ENCODE peak calls at places on chromosomes 11 and 22, in seven cellular contexts. P is suprapubic skin, J is transverse colon, X is sigmoid colon, R is HCT116, G is tibial artery, W is pancreas. C is an unnamed sample.
A peak's percentile ranks its signal among the peaks of the same experiment; 100 is the strongest.

GRCh38 chr11:29272019-29272654 is 744.7 kb downstream of the KCNA4 start:
- DNase-seq in W (no peak), R (peak; percentile 38), P (no peak), X (no peak), J (no peak), G (no peak), C (no peak)

GRCh38 chr11:72712168-72712721 is 38.0 kb upstream of the PDE2A start:
- DNase-seq in R (no peak), G (peak; percentile 75), W (no peak), J (peak; percentile 50), P (peak; percentile 86), X (peak; percentile 79), C (peak; percentile 62)

GRCh38 chr11:130827697-130828377 is 88.4 kb downstream of the SNX19 start:
- DNase-seq in R (peak; percentile 50), J (peak; percentile 62), P (no peak), X (peak; percentile 80), W (peak; percentile 35), G (peak; percentile 66), C (peak; percentile 64)

GRCh38 chr11:5228124-5228523 is 1.3 kb upstream of the HBB start:
- DNase-seq in X (no peak), R (no peak), J (no peak), P (no peak), W (no peak), G (no peak), C (no peak)

GRCh38 chr11:64809781-64810241 is 540 bp downstream of the MEN1 start:
- DNase-seq in J (peak; percentile 75), P (no peak), G (no peak), W (peak; percentile 69), X (no peak), R (peak; percentile 12), C (no peak)

GRCh38 chr11:124841186-124841585 is 24.0 kb upstream of the ROBO3 start:
- DNase-seq in R (no peak), J (no peak), P (no peak), G (no peak), W (no peak), X (no peak), C (no peak)

GRCh38 chr11:47225552-47226137 is 10.9 kb downstream of the DDB2 start:
- DNase-seq in W (no peak), P (no peak), R (no peak), J (no peak), X (no peak), G (no peak), C (no peak)

GRCh38 chr11:88480217-88480616 is 142.7 kb upstream of the CTSC start:
- DNase-seq in G (no peak), R (no peak), P (no peak), W (no peak), X (no peak), J (no peak), C (no peak)

GRCh38 chr11:46285173-46285572 is 7.7 kb downstream of the CREB3L1 start:
- DNase-seq in G (no peak), X (no peak), W (no peak), P (no peak), R (no peak), J (no peak), C (no peak)

GRCh38 chr11:82682003-82682751 is 51.5 kb downstream of the FAM181B start:
- DNase-seq in J (peak; percentile 16), P (no peak), G (no peak), X (no peak), W (no peak), R (peak; percentile 65), C (peak; percentile 35)

GRCh38 chr11:26834601-26835000 is 112.7 kb upstream of the SLC5A12 start:
- DNase-seq in J (no peak), P (no peak), R (no peak), G (no peak), X (no peak), W (no peak), C (no peak)

GRCh38 chr11:86386791-86387190 is 12.1 kb downstream of the CCDC81 start:
- DNase-seq in R (no peak), X (no peak), P (no peak), J (no peak), G (no peak), W (no peak), C (no peak)

GRCh38 chr11:130999992-131000770 is 83.9 kb upstream of the SNX19 start:
- DNase-seq in R (peak; percentile 19), W (no peak), X (no peak), G (no peak), P (no peak), J (no peak), C (no peak)

GRCh38 chr11:70501026-70501901 is 102.9 kb downstream of the CTTN start:
- DNase-seq in P (no peak), R (no peak), G (no peak), J (no peak), W (no peak), X (peak; percentile 67), C (peak; percentile 48)

GRCh38 chr11:32456864-32457263 is 21.5 kb upstream of the WT1 start:
- DNase-seq in R (no peak), X (no peak), J (no peak), W (no peak), G (no peak), P (no peak), C (no peak)

GRCh38 chr11:17476317-17477083 is at the start of gene ABCC8:
- DNase-seq in G (no peak), J (no peak), P (no peak), X (no peak), R (no peak), W (no peak), C (no peak)

GRCh38 chr11:96309001-96309642 is 33.9 kb downstream of the MAML2 start:
- DNase-seq in W (no peak), J (no peak), R (no peak), G (no peak), X (no peak), P (no peak), C (no peak)
- H3K27ac ChIP-seq in W (no peak overlapping the region), J (peak overlapping the region; percentile 14), R (no peak overlapping the region), G (peak overlapping the region; percentile 71), X (no peak overlapping the region), P (peak overlapping the region; percentile 22), C (no peak overlapping the region)

DNA sequence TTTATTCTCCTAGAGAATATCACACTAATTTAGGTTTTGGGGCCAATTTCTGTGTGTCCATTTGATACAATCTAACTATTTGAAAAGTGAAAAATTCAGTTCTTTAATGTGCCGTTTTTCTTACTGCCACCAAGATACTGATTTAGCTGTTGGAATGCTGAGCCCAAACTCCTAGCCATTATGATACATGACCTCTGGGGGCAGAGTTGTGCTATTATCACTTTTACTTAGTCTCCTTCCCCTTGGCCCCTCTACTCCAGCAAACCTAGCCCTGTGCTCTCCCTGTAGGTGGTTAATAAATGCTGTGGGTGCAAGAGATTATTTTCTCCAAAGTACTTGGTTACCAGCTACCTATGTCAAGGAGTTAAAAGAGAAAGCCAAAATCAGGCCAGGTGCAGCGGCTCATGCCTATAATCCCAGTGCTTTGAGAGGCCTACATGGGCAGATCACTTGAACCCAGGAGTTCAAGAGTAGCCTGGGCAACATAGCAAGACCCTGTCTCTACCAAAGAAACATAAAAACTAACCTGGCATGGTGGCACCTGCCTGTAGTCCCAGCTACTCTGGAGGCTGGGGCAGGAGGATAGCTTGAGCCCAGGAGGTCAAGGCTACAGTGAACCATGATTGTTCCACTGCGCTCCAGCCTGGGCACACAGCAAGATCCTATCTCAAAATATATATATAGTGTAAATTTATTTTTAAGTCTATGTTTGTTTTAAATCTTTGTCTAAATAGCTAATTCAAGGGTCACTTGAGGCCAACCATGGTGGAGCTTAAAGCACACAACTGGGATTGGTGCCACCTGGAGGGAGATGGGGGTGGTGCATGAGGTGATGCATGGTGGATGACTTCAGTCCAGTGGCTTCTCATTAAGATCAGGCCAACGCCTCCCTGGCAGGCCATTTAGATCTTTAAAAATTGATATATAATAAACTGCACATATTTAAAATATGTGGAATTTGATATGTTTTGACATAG is 193.2 kb upstream of the PLET1 start:
- DNase-seq in R (peak; percentile 34), J (peak; percentile 26), X (no peak), P (no peak), W (no peak), G (no peak), C (peak; percentile 18)
- TF ChIP-seq CTCF in R (peak; percentile 80), J (no peak), X (peak; percentile 18), P (no peak), W (no peak), G (peak; percentile 45), C (peak; percentile 42)

DNA sequence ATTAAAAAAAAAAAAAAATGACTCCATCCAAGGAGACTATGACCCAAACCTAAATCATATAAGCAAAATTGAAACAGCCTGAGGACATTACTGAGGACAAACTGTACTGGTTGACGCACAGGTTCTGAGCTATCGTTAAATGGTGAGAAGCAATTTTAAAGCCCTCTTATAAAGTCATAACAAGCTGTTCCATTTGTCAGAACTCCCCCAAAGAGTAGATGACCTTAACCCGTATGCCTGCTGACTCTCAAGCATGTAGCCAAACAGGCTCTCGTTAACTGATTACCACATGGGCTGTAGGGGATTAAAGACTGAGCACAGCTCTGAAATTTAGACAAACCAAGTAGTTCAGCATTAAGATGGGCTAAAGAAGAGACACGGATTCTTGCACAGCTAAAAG is 2.2 kb downstream of the CRYAB start:
- DNase-seq in X (no peak), W (no peak), P (no peak), J (no peak), G (no peak), R (no peak), C (no peak)
- H3K27ac ChIP-seq in X (peak overlapping the region; percentile 98), W (no peak overlapping the region), P (peak overlapping the region; percentile 93), J (peak overlapping the region; percentile 86), G (peak overlapping the region; percentile 98), R (no peak overlapping the region), C (peak overlapping the region; percentile 95)

DNA sequence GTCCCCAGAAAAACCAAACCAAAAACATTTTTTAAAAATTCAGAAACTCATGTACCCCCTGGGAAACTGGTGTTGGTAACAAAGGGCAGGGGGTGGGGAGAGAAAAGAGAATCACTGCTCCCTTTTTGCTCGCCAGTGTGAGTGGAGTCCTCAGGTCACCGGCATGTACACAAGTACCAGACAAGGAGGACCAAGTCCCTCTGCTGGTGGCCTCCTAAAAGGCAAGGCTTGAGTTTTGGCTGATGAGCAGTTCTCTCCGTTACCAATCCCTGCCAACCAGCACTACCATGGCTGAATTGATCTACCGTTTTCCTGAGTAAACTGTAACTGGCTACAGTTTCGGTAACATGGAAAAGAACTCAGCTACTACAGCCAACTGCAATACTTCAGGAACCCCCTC is 22.0 kb downstream of the APOL5 start:
- DNase-seq in X (no peak), P (no peak), G (peak; percentile 54), R (no peak), W (no peak), J (no peak), C (no peak)
- TF ChIP-seq CTCF in X (peak; percentile 17), P (no peak), G (peak; percentile 45), R (peak; percentile 38), W (no peak), J (no peak), C (peak; percentile 26)

GRCh38 chr11:134921938-134922337 is 509.9 kb upstream of the B3GAT1 start:
- DNase-seq in P (no peak), R (no peak), J (no peak), W (no peak), X (no peak), G (no peak), C (no peak)

GRCh38 chr11:134925432-134925831 is 513.4 kb upstream of the B3GAT1 start:
- DNase-seq in J (no peak), X (no peak), P (no peak), W (no peak), R (no peak), G (no peak), C (no peak)

GRCh38 chr11:134916829-134917228 is 504.8 kb upstream of the B3GAT1 start:
- DNase-seq in R (no peak), J (no peak), G (no peak), X (no peak), W (no peak), P (no peak), C (no peak)

GRCh38 chr11:134923441-134923840 is 511.4 kb upstream of the B3GAT1 start:
- DNase-seq in W (no peak), J (no peak), G (no peak), X (no peak), R (no peak), P (no peak), C (no peak)

GRCh38 chr11:134920851-134921608 is 509.0 kb upstream of the B3GAT1 start:
- DNase-seq in W (no peak), P (no peak), G (no peak), X (no peak), J (no peak), R (no peak), C (no peak)
- H3K27ac ChIP-seq in W (no peak overlapping the region), P (peak overlapping the region; percentile 39), G (no peak overlapping the region), X (no peak overlapping the region), J (no peak overlapping the region), R (no peak overlapping the region), C (no peak overlapping the region)

C was measured in heart right ventricle.